ENCODE peak calls at places on chromosomes 7 and 10, in six cellular contexts. F, C, T, J, D and I are unnamed samples.

GRCh38 chr7:155020996-155021395 is 18.1 kb upstream of the PAXIP1 start:
- DNase-seq in D (no peak), C (no peak), J (no peak), T (no peak), F (no peak), I (no peak)

GRCh38 chr7:121262221-121262620 is 66.6 kb upstream of the WNT16 start:
- DNase-seq in F (peak; percentile 8), T (no peak), C (no peak), D (peak; percentile 33), J (no peak), I (peak; percentile 15)

GRCh38 chr7:101018271-101019167 is 1.4 kb upstream of the MUC17 start:
- DNase-seq in J (no peak), T (no peak), C (no peak), F (no peak), D (no peak), I (peak; percentile 2)

GRCh38 chr10:17557459-17557858 is 59.7 kb downstream of the HACD1 start:
- DNase-seq in C (no peak), F (no peak), D (no peak), T (no peak), J (no peak), I (no peak)

GRCh38 chr7:74284781-74285259 is 4.4 kb upstream of the CLIP2 start:
- DNase-seq in D (no peak), F (no peak), J (no peak), T (no peak), C (no peak), I (peak; percentile 41)

GRCh38 chr10:129952771-129953489 is 11.1 kb downstream of the EBF3 start:
- DNase-seq in T (no peak), D (no peak), C (no peak), J (peak; percentile 3), F (no peak), I (peak; percentile 14)

GRCh38 chr10:45470098-45471012 is 96.3 kb downstream of the ALOX5 start:
- DNase-seq in T (no peak), C (no peak), J (no peak), D (peak; percentile 87), F (peak; percentile 44), I (peak; percentile 81)

GRCh38 chr7:30846378-30846777 is 65.3 kb upstream of the AQP1 start:
- DNase-seq in J (peak; percentile 80), C (no peak), T (no peak), D (no peak), F (no peak), I (no peak)

GRCh38 chr7:22853674-22854157 is 31.1 kb upstream of the TOMM7 start:
- DNase-seq in D (no peak), C (no peak), J (peak; percentile 38), T (no peak), F (no peak), I (no peak)

GRCh38 chr7:46932656-46933424 is 649.1 kb downstream of the TNS3 start:
- DNase-seq in F (peak; percentile 86), D (peak; percentile 95), C (peak; percentile 37), T (no peak), J (no peak), I (peak; percentile 97)

GRCh38 chr7:665751-666453 is 60.6 kb upstream of the DNAAF5 start:
- DNase-seq in T (peak; percentile 54), F (no peak), C (peak; percentile 39), D (no peak), J (no peak), I (peak; percentile 46)

GRCh38 chr7:46930336-46930735 is 651.6 kb downstream of the TNS3 start:
- DNase-seq in C (no peak), T (no peak), J (no peak), D (peak; percentile 96), F (peak; percentile 83), I (peak; percentile 97)

GRCh38 chr7:101936612-101937231 is 119.3 kb downstream of the CUX1 start:
- DNase-seq in D (peak; percentile 25), F (no peak), C (peak; percentile 46), T (peak; percentile 36), J (no peak), I (peak; percentile 65)

GRCh38 chr7:4638781-4639575 is 43.1 kb upstream of the FOXK1 start:
- DNase-seq in C (no peak), D (no peak), F (no peak), J (no peak), T (no peak), I (no peak)

GRCh38 chr10:103709341-103709920 is 145.9 kb downstream of the SH3PXD2A start:
- DNase-seq in T (no peak), D (peak; percentile 61), F (no peak), J (no peak), C (no peak), I (peak; percentile 47)

GRCh38 chr10:3745582-3745981 is 39.4 kb downstream of the KLF6 start:
- DNase-seq in C (no peak), D (no peak), T (no peak), J (no peak), F (no peak), I (no peak)

GRCh38 chr7:94590526-94591162 is 65.3 kb downstream of the SGCE start:
- DNase-seq in T (no peak), C (no peak), F (no peak), D (no peak), J (no peak), I (no peak)

GRCh38 chr10:30840386-30841074 is 191.1 kb downstream of the ZNF438 start:
- DNase-seq in D (no peak), J (no peak), F (no peak), T (no peak), C (peak; percentile 28), I (no peak)

GRCh38 chr7:135939268-135939667 is 37.9 kb downstream of the MTPN start:
- DNase-seq in C (no peak), T (no peak), J (no peak), F (no peak), D (no peak), I (peak; percentile 18)

GRCh38 chr7:85186083-85186520 is 754 bp downstream of the SEMA3D start:
- DNase-seq in F (no peak), T (no peak), C (no peak), D (peak; percentile 68), J (peak; percentile 33), I (peak; percentile 50)

GRCh38 chr7:85185355-85186082 is 1.3 kb downstream of the SEMA3D start:
- DNase-seq in D (peak; percentile 71), F (no peak), C (peak; percentile 51), J (peak; percentile 52), T (peak; percentile 43), I (peak; percentile 55)

GRCh38 chr7:85186521-85187241 is at the start of gene SEMA3D:
- DNase-seq in J (peak; percentile 66), C (peak; percentile 53), D (peak; percentile 85), T (peak; percentile 51), F (peak; percentile 70), I (peak; percentile 88)

GRCh38 chr7:85183296-85183695 is 3.6 kb downstream of the SEMA3D start:
- DNase-seq in D (no peak), C (no peak), F (no peak), J (no peak), T (no peak), I (no peak)

GRCh38 chr7:85184599-85185354 is 2.1 kb downstream of the SEMA3D start:
- DNase-seq in J (peak; percentile 51), T (no peak), C (no peak), D (peak; percentile 47), F (no peak), I (peak; percentile 51)
- H3K4me3 ChIP-seq in J (peak overlapping the region; percentile 40), T (peak overlapping the region; percentile 68), C (peak overlapping the region; percentile 41), D (peak overlapping the region; percentile 77), F (peak overlapping the region; percentile 80), I (peak overlapping the region; percentile 52)

GRCh38 chr7:105799006-105799405 is 77.4 kb downstream of the ATXN7L1 start:
- DNase-seq in F (no peak), D (no peak), J (no peak), C (no peak), T (no peak), I (no peak)

GRCh38 chr7:105794741-105795729 is 81.4 kb downstream of the ATXN7L1 start:
- DNase-seq in J (no peak), T (peak; percentile 48), F (peak; percentile 63), C (peak; percentile 20), D (peak; percentile 62), I (peak; percentile 77)

GRCh38 chr7:105799677-105800076 is 76.7 kb downstream of the ATXN7L1 start:
- DNase-seq in J (no peak), D (no peak), T (no peak), F (no peak), C (peak; percentile 26), I (no peak)

GRCh38 chr7:105796365-105796764 is 80.0 kb downstream of the ATXN7L1 start:
- DNase-seq in C (no peak), D (peak; percentile 66), T (no peak), F (no peak), J (no peak), I (peak; percentile 72)

DNA sequence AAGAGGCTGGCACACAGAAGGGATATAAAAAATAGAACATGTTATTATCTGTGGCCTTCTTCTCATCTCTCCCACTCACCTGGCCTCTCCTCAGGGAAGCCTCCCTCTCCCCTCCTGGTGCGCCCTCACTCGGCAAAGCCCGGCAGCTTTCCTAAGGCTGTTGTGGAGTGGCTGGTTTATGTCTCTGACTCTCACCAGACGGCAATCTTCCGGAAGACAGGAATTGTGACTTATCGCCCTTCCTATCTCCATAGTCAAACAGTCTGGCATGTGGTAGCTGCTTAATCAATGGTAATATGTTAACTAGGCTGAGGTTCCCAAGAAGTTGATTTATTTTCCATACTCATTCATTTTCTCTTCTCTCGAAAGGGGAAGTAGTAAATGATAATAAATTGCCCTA is 78.7 kb downstream of the ATXN7L1 start:
- DNase-seq in T (no peak), D (no peak), F (no peak), C (no peak), J (no peak), I (no peak)
- TF ChIP-seq CTCF in T (no peak), D (no peak), F (no peak), C (no peak), J (no peak), I (no peak)

DNA sequence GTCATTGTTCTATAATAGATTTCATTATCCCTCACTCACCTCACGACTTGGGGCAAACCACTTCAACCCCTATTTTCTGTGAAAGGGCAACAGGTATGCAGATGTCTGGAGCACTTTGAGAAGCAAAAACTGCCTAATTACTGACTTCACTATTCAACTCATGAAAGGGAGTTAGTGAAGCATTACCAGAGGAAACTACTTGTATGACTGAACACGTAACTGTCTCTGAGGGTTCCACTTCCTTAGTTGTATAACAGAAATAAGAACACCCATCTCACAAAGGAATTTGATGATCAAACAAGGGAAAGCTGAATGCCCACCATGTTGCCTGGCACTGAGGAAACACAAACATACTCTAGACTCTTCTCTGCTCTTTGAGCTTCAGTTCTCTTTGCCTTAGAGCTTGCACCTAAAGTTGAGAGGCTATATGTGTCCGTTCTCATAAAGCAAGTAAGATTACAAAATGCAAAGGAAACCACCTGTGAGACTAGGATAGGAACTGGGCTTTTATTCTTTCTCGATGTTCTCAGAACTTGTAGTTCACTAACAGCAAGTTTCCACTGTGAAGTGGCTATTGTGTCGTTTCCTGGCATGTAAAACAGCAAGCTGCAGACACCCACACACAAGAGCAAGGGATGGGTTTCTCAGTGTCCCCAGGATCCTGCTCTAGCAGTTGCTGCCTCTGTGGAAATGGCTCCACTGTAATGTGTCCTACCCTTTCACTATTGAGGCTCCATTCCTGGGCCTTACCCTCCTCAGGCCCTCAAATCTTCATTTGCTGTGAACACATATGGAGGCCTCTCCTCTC is 2.6 kb downstream of the TMEM243 start:
- DNase-seq in D (no peak), C (no peak), T (no peak), J (no peak), F (no peak), I (no peak)
- H3K4me3 ChIP-seq in D (no peak overlapping the region), C (no peak overlapping the region), T (peak overlapping the region; percentile 25), J (peak overlapping the region; percentile 94), F (no peak overlapping the region), I (no peak overlapping the region)

DNA sequence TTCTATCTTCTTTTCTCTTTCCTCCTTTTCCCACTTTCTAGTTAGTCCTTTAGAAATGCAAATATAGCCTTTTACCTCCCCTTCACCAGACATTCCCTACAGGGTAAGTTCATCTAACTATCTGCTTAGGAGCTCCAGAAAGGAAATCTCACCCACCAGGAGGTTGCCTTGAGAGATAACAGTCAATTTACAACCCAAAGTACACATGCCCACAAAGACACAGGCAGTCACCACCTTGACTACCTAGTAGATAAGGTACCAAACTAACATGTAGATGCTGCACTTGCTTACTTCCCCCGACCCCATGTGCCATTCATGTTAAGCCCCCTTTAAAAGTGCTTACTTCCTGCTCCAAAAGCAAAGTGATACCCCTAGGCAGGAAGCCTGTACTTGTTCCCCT is 12.8 kb upstream of the CREB3L2 start:
- DNase-seq in J (no peak), C (no peak), T (no peak), F (no peak), D (no peak), I (no peak)
- TF ChIP-seq CTCF in J (no peak), C (no peak), T (no peak), F (no peak), D (no peak), I (no peak)